ENCODE peak calls at places on chromosomes 11 and 22, in seven cellular contexts. One of them, this sample, is unnamed. For H3K9me3, the result is how much of the 10 kb centered on the place peaks cover.

GRCh38 chr11:65315204-65315865 is 669 bp downstream of the CDC42EP2 start:
- DNase-seq in heart right ventricle: peak
- DNase-seq in mucosa of descending colon: peak
- DNase-seq in BE2C: peak
- DNase-seq in esophagus squamous epithelium: no peak
- DNase-seq in Peyer's patch: peak
- DNase-seq in spleen: peak
- DNase-seq in this sample: peak

GRCh38 chr22:34308101-34308500 is 387.8 kb upstream of the LARGE1 start:
- DNase-seq in Peyer's patch: no peak
- DNase-seq in BE2C: no peak
- DNase-seq in spleen: no peak
- DNase-seq in mucosa of descending colon: no peak
- DNase-seq in esophagus squamous epithelium: no peak
- DNase-seq in heart right ventricle: no peak
- DNase-seq in this sample: no peak

GRCh38 chr22:20008221-20008995 is 8.2 kb downstream of the ARVCF start:
- DNase-seq in Peyer's patch: no peak
- DNase-seq in BE2C: peak
- DNase-seq in esophagus squamous epithelium: no peak
- DNase-seq in mucosa of descending colon: peak
- DNase-seq in heart right ventricle: no peak
- DNase-seq in spleen: peak
- DNase-seq in this sample: no peak

GRCh38 chr11:36215688-36216050 is 73.6 kb downstream of the COMMD9 start:
- DNase-seq in BE2C: no peak
- DNase-seq in Peyer's patch: no peak
- DNase-seq in spleen: no peak
- DNase-seq in mucosa of descending colon: no peak
- DNase-seq in heart right ventricle: no peak
- DNase-seq in esophagus squamous epithelium: no peak
- DNase-seq in this sample: no peak

GRCh38 chr11:129896062-129896461 is 684 bp upstream of the NFRKB start:
- DNase-seq in esophagus squamous epithelium: no peak
- DNase-seq in mucosa of descending colon: no peak
- DNase-seq in Peyer's patch: no peak
- DNase-seq in BE2C: no peak
- DNase-seq in heart right ventricle: no peak
- DNase-seq in spleen: peak
- DNase-seq in this sample: no peak

GRCh38 chr11:24134879-24135588 is 361.8 kb upstream of the LUZP2 start:
- DNase-seq in BE2C: no peak
- DNase-seq in esophagus squamous epithelium: no peak
- DNase-seq in mucosa of descending colon: no peak
- DNase-seq in heart right ventricle: no peak
- DNase-seq in Peyer's patch: no peak
- DNase-seq in spleen: no peak
- DNase-seq in this sample: no peak

GRCh38 chr22:38032681-38033521 is 24.3 kb upstream of the PICK1 start:
- DNase-seq in mucosa of descending colon: no peak
- DNase-seq in BE2C: no peak
- DNase-seq in esophagus squamous epithelium: no peak
- DNase-seq in Peyer's patch: no peak
- DNase-seq in heart right ventricle: no peak
- DNase-seq in spleen: no peak
- DNase-seq in this sample: no peak

GRCh38 chr11:117443269-117444186 is 115.9 kb downstream of the CEP164 start:
- DNase-seq in spleen: peak
- DNase-seq in mucosa of descending colon: peak
- DNase-seq in esophagus squamous epithelium: no peak
- DNase-seq in heart right ventricle: peak
- DNase-seq in Peyer's patch: peak
- DNase-seq in BE2C: peak
- DNase-seq in this sample: no peak

GRCh38 chr11:68542617-68543016 is 82.1 kb downstream of the PPP6R3 start:
- DNase-seq in BE2C: no peak
- DNase-seq in esophagus squamous epithelium: no peak
- DNase-seq in Peyer's patch: no peak
- DNase-seq in mucosa of descending colon: no peak
- DNase-seq in spleen: no peak
- DNase-seq in heart right ventricle: no peak
- DNase-seq in this sample: no peak

GRCh38 chr22:35631597-35631996 is 14.5 kb upstream of the MB start:
- DNase-seq in heart right ventricle: no peak
- DNase-seq in mucosa of descending colon: peak
- DNase-seq in Peyer's patch: peak
- DNase-seq in spleen: peak
- DNase-seq in BE2C: peak
- DNase-seq in esophagus squamous epithelium: no peak
- DNase-seq in this sample: no peak

GRCh38 chr11:4886186-4886585 is 4.5 kb downstream of the OR51T1 start:
- DNase-seq in BE2C: no peak
- DNase-seq in spleen: no peak
- DNase-seq in mucosa of descending colon: no peak
- DNase-seq in heart right ventricle: no peak
- DNase-seq in Peyer's patch: no peak
- DNase-seq in esophagus squamous epithelium: no peak
- DNase-seq in this sample: no peak

GRCh38 chr11:61555978-61556377 is 24.9 kb downstream of the SYT7 start:
- DNase-seq in mucosa of descending colon: no peak
- DNase-seq in heart right ventricle: no peak
- DNase-seq in Peyer's patch: no peak
- DNase-seq in esophagus squamous epithelium: no peak
- DNase-seq in BE2C: no peak
- DNase-seq in spleen: no peak
- DNase-seq in this sample: no peak

GRCh38 chr11:120105576-120105975 is 32.3 kb downstream of the TRIM29 start:
- DNase-seq in spleen: no peak
- DNase-seq in heart right ventricle: no peak
- DNase-seq in mucosa of descending colon: no peak
- DNase-seq in esophagus squamous epithelium: no peak
- DNase-seq in Peyer's patch: no peak
- DNase-seq in BE2C: peak
- DNase-seq in this sample: no peak

GRCh38 chr22:26033071-26033470 is 136.2 kb upstream of the SEZ6L start:
- DNase-seq in spleen: no peak
- DNase-seq in esophagus squamous epithelium: no peak
- DNase-seq in BE2C: no peak
- DNase-seq in mucosa of descending colon: no peak
- DNase-seq in Peyer's patch: no peak
- DNase-seq in heart right ventricle: no peak
- DNase-seq in this sample: no peak

GRCh38 chr11:8091671-8092070 is 10.7 kb downstream of the TUB start:
- DNase-seq in mucosa of descending colon: no peak
- DNase-seq in esophagus squamous epithelium: no peak
- DNase-seq in heart right ventricle: no peak
- DNase-seq in Peyer's patch: no peak
- DNase-seq in spleen: peak
- DNase-seq in BE2C: no peak
- DNase-seq in this sample: no peak

GRCh38 chr11:30561691-30562412 is 24.3 kb downstream of the MPPED2 start:
- DNase-seq in mucosa of descending colon: no peak
- DNase-seq in heart right ventricle: no peak
- DNase-seq in spleen: no peak
- DNase-seq in BE2C: no peak
- DNase-seq in Peyer's patch: no peak
- DNase-seq in esophagus squamous epithelium: no peak
- DNase-seq in this sample: no peak

GRCh38 chr11:59938718-59939117 is 486 bp downstream of the OOSP1 start:
- DNase-seq in esophagus squamous epithelium: no peak
- DNase-seq in BE2C: no peak
- DNase-seq in spleen: no peak
- DNase-seq in Peyer's patch: no peak
- DNase-seq in heart right ventricle: no peak
- DNase-seq in mucosa of descending colon: no peak
- DNase-seq in this sample: no peak

GRCh38 chr11:114346709-114347141 is 50.5 kb downstream of the NNMT start:
- DNase-seq in spleen: no peak
- DNase-seq in Peyer's patch: no peak
- DNase-seq in heart right ventricle: no peak
- DNase-seq in BE2C: no peak
- DNase-seq in esophagus squamous epithelium: no peak
- DNase-seq in mucosa of descending colon: no peak
- DNase-seq in this sample: no peak

GRCh38 chr11:1410366-1411291 is 20.9 kb downstream of the BRSK2 start:
- DNase-seq in Peyer's patch: no peak
- DNase-seq in spleen: no peak
- DNase-seq in mucosa of descending colon: no peak
- DNase-seq in heart right ventricle: no peak
- DNase-seq in esophagus squamous epithelium: no peak
- DNase-seq in BE2C: no peak
- DNase-seq in this sample: no peak

GRCh38 chr11:66768818-66769217 is 39.8 kb upstream of the SPTBN2 start:
- DNase-seq in spleen: no peak
- DNase-seq in esophagus squamous epithelium: no peak
- DNase-seq in mucosa of descending colon: no peak
- DNase-seq in Peyer's patch: no peak
- DNase-seq in BE2C: no peak
- DNase-seq in heart right ventricle: no peak
- DNase-seq in this sample: no peak

GRCh38 chr11:67374571-67375276 is 1.3 kb upstream of the CLCF1 start:
- DNase-seq in spleen: peak
- DNase-seq in esophagus squamous epithelium: no peak
- DNase-seq in BE2C: no peak
- DNase-seq in mucosa of descending colon: no peak
- DNase-seq in Peyer's patch: no peak
- DNase-seq in heart right ventricle: no peak
- DNase-seq in this sample: no peak

GRCh38 chr11:27847496-27847895 is 147.2 kb upstream of the BDNF start:
- DNase-seq in mucosa of descending colon: no peak
- DNase-seq in BE2C: no peak
- DNase-seq in esophagus squamous epithelium: no peak
- DNase-seq in heart right ventricle: no peak
- DNase-seq in spleen: no peak
- DNase-seq in Peyer's patch: no peak
- DNase-seq in this sample: no peak

GRCh38 chr11:129279326-129280026 is 87.4 kb upstream of the ARHGAP32 start:
- DNase-seq in esophagus squamous epithelium: no peak
- DNase-seq in heart right ventricle: peak
- DNase-seq in BE2C: peak
- DNase-seq in spleen: peak
- DNase-seq in Peyer's patch: peak
- DNase-seq in mucosa of descending colon: peak
- DNase-seq in this sample: peak

GRCh38 chr11:134668076-134668475 is 256.0 kb upstream of the B3GAT1 start:
- DNase-seq in Peyer's patch: no peak
- DNase-seq in heart right ventricle: no peak
- DNase-seq in esophagus squamous epithelium: no peak
- DNase-seq in BE2C: no peak
- DNase-seq in mucosa of descending colon: no peak
- DNase-seq in spleen: peak
- DNase-seq in this sample: no peak

GRCh38 chr11:127493330-127493729 is 492.8 kb upstream of the KIRREL3 start:
- DNase-seq in esophagus squamous epithelium: no peak
- DNase-seq in spleen: no peak
- DNase-seq in mucosa of descending colon: no peak
- DNase-seq in Peyer's patch: no peak
- DNase-seq in heart right ventricle: no peak
- DNase-seq in BE2C: peak
- DNase-seq in this sample: no peak

GRCh38 chr22:43475549-43476076 is 63.8 kb downstream of the MPPED1 start:
- DNase-seq in BE2C: no peak
- DNase-seq in esophagus squamous epithelium: no peak
- DNase-seq in Peyer's patch: no peak
- DNase-seq in heart right ventricle: no peak
- DNase-seq in spleen: no peak
- DNase-seq in mucosa of descending colon: no peak
- DNase-seq in this sample: no peak

GRCh38 chr22:48734961-48735360 is 1092.7 kb downstream of the BRD1 start:
- DNase-seq in heart right ventricle: no peak
- DNase-seq in Peyer's patch: no peak
- DNase-seq in esophagus squamous epithelium: no peak
- DNase-seq in mucosa of descending colon: no peak
- DNase-seq in spleen: peak
- DNase-seq in BE2C: peak
- DNase-seq in this sample: no peak
- H3K9me3 ChIP-seq in heart right ventricle: under half
- H3K9me3 ChIP-seq in Peyer's patch: under half
- H3K9me3 ChIP-seq in esophagus squamous epithelium: under half
- H3K9me3 ChIP-seq in mucosa of descending colon: under half
- H3K9me3 ChIP-seq in spleen: under half
- H3K9me3 ChIP-seq in BE2C: under half
- H3K9me3 ChIP-seq in this sample: under half

DNA sequence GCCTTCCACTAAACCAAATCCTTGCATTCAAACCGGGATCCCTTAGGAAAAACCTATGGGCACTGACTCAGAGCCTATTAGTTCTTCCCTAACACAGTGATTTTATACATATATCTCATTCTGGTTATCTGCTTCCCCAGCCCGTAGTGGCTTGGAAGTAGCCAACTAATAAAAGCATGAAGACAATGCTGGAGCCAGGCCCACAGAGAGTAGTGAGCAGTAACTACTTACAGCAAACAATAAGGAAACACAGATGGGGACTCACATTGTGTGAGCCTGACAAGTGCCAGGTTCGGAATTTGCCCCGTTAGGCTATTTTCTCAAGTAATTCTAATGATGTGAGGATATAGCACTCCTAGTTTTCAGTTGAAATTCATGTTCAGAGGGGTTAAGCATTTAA is 83.3 kb upstream of the OR5AK2 start:
- DNase-seq in spleen: no peak
- DNase-seq in esophagus squamous epithelium: no peak
- DNase-seq in BE2C: no peak
- DNase-seq in mucosa of descending colon: no peak
- DNase-seq in heart right ventricle: no peak
- DNase-seq in Peyer's patch: no peak
- DNase-seq in this sample: no peak
- H3K9me3 ChIP-seq in spleen: under half
- H3K9me3 ChIP-seq in esophagus squamous epithelium: under half
- H3K9me3 ChIP-seq in BE2C: under half
- H3K9me3 ChIP-seq in mucosa of descending colon: under half
- H3K9me3 ChIP-seq in heart right ventricle: under half
- H3K9me3 ChIP-seq in Peyer's patch: under half
- H3K9me3 ChIP-seq in this sample: under half

GRCh38 chr22:47260551-47260950 is 498.1 kb downstream of the TBC1D22A start:
- DNase-seq in BE2C: no peak
- DNase-seq in esophagus squamous epithelium: no peak
- DNase-seq in mucosa of descending colon: no peak
- DNase-seq in Peyer's patch: no peak
- DNase-seq in spleen: no peak
- DNase-seq in heart right ventricle: no peak
- DNase-seq in this sample: no peak

GRCh38 chr22:47257566-47257965 is 495.1 kb downstream of the TBC1D22A start:
- DNase-seq in heart right ventricle: no peak
- DNase-seq in spleen: no peak
- DNase-seq in esophagus squamous epithelium: no peak
- DNase-seq in Peyer's patch: no peak
- DNase-seq in BE2C: no peak
- DNase-seq in mucosa of descending colon: no peak
- DNase-seq in this sample: no peak

GRCh38 chr22:47259049-47259448 is 496.6 kb downstream of the TBC1D22A start:
- DNase-seq in esophagus squamous epithelium: no peak
- DNase-seq in BE2C: no peak
- DNase-seq in spleen: no peak
- DNase-seq in heart right ventricle: no peak
- DNase-seq in mucosa of descending colon: no peak
- DNase-seq in Peyer's patch: no peak
- DNase-seq in this sample: no peak

GRCh38 chr22:47259990-47260389 is 497.5 kb downstream of the TBC1D22A start:
- DNase-seq in esophagus squamous epithelium: no peak
- DNase-seq in spleen: no peak
- DNase-seq in heart right ventricle: no peak
- DNase-seq in mucosa of descending colon: no peak
- DNase-seq in BE2C: no peak
- DNase-seq in Peyer's patch: no peak
- DNase-seq in this sample: no peak
- H3K9me3 ChIP-seq in esophagus squamous epithelium: under half
- H3K9me3 ChIP-seq in spleen: under half
- H3K9me3 ChIP-seq in heart right ventricle: under half
- H3K9me3 ChIP-seq in mucosa of descending colon: under half
- H3K9me3 ChIP-seq in BE2C: under half
- H3K9me3 ChIP-seq in Peyer's patch: under half
- H3K9me3 ChIP-seq in this sample: under half

GRCh38 chr11:55732936-55733335 is 40.3 kb upstream of the OR5D13 start:
- DNase-seq in mucosa of descending colon: no peak
- DNase-seq in Peyer's patch: no peak
- DNase-seq in spleen: no peak
- DNase-seq in heart right ventricle: no peak
- DNase-seq in BE2C: no peak
- DNase-seq in esophagus squamous epithelium: no peak
- DNase-seq in this sample: no peak
- H3K9me3 ChIP-seq in mucosa of descending colon: under half
- H3K9me3 ChIP-seq in Peyer's patch: under half
- H3K9me3 ChIP-seq in spleen: under half
- H3K9me3 ChIP-seq in heart right ventricle: under half
- H3K9me3 ChIP-seq in BE2C: under half
- H3K9me3 ChIP-seq in esophagus squamous epithelium: under half
- H3K9me3 ChIP-seq in this sample: under half

This sample was measured in T-helper 17 cell.